ENCODE peak calls at places on chromosomes 6 and 20, in five cellular contexts. One of them, this sample, is unnamed. For H3K4me1 and H3K36me3, the result is how much of the 10 kb centered on the place peaks cover.

GRCh38 chr6:147285087-147285855 is 81.1 kb downstream of the STXBP5 start:
- DNase-seq in Peyer's patch: no peak
- DNase-seq in hepatocyte: peak
- DNase-seq in uterus: no peak
- DNase-seq in mammary epithelial cell: peak
- DNase-seq in this sample: peak

GRCh38 chr6:5786321-5787053 is 220.2 kb downstream of the NRN1 start:
- DNase-seq in Peyer's patch: no peak
- DNase-seq in hepatocyte: no peak
- DNase-seq in uterus: no peak
- DNase-seq in mammary epithelial cell: peak
- DNase-seq in this sample: no peak

GRCh38 chr20:47461120-47461685 is 40.5 kb upstream of the NCOA3 start:
- DNase-seq in Peyer's patch: no peak
- DNase-seq in hepatocyte: no peak
- DNase-seq in uterus: no peak
- DNase-seq in mammary epithelial cell: no peak
- DNase-seq in this sample: no peak

GRCh38 chr20:15032352-15032622 is 694.9 kb upstream of the FLRT3 start:
- DNase-seq in Peyer's patch: no peak
- DNase-seq in hepatocyte: no peak
- DNase-seq in uterus: no peak
- DNase-seq in mammary epithelial cell: no peak
- DNase-seq in this sample: no peak

GRCh38 chr6:5365430-5366195 is 104.3 kb downstream of the FARS2 start:
- DNase-seq in Peyer's patch: no peak
- DNase-seq in hepatocyte: no peak
- DNase-seq in uterus: no peak
- DNase-seq in mammary epithelial cell: no peak
- DNase-seq in this sample: no peak

GRCh38 chr6:52517502-52518278 is 59.2 kb downstream of the TRAM2 start:
- DNase-seq in Peyer's patch: peak
- DNase-seq in hepatocyte: peak
- DNase-seq in uterus: peak
- DNase-seq in mammary epithelial cell: peak
- DNase-seq in this sample: peak

GRCh38 chr6:37018152-37019064 is 13.0 kb downstream of the FGD2 start:
- DNase-seq in Peyer's patch: peak
- DNase-seq in hepatocyte: peak
- DNase-seq in uterus: peak
- DNase-seq in mammary epithelial cell: peak
- DNase-seq in this sample: peak

GRCh38 chr20:63692436-63693078 is 3.9 kb upstream of the TNFRSF6B start:
- DNase-seq in Peyer's patch: peak
- DNase-seq in hepatocyte: no peak
- DNase-seq in uterus: peak
- DNase-seq in mammary epithelial cell: no peak
- DNase-seq in this sample: peak

GRCh38 chr6:124792386-124792785 is 169.9 kb upstream of the RNF217 start:
- DNase-seq in Peyer's patch: no peak
- DNase-seq in hepatocyte: no peak
- DNase-seq in uterus: no peak
- DNase-seq in mammary epithelial cell: peak
- DNase-seq in this sample: no peak

GRCh38 chr6:7195330-7196018 is 87.7 kb downstream of the RREB1 start:
- DNase-seq in Peyer's patch: no peak
- DNase-seq in hepatocyte: no peak
- DNase-seq in uterus: no peak
- DNase-seq in mammary epithelial cell: no peak
- DNase-seq in this sample: no peak

GRCh38 chr6:37636112-37636511 is 61.6 kb downstream of the MDGA1 start:
- DNase-seq in Peyer's patch: no peak
- DNase-seq in hepatocyte: no peak
- DNase-seq in uterus: no peak
- DNase-seq in mammary epithelial cell: no peak
- DNase-seq in this sample: no peak

GRCh38 chr6:89298680-89299450 is 16.2 kb downstream of the GABRR2 start:
- DNase-seq in Peyer's patch: no peak
- DNase-seq in hepatocyte: peak
- DNase-seq in uterus: no peak
- DNase-seq in mammary epithelial cell: peak
- DNase-seq in this sample: peak

GRCh38 chr6:30541515-30542403 is 14.5 kb downstream of the GNL1 start:
- DNase-seq in Peyer's patch: peak
- DNase-seq in hepatocyte: peak
- DNase-seq in uterus: peak
- DNase-seq in mammary epithelial cell: peak
- DNase-seq in this sample: peak

GRCh38 chr6:42451146-42451594 is 556 bp downstream of the TRERF1 start:
- DNase-seq in Peyer's patch: peak
- DNase-seq in hepatocyte: no peak
- DNase-seq in uterus: no peak
- DNase-seq in mammary epithelial cell: no peak
- DNase-seq in this sample: peak

GRCh38 chr6:29806387-29806786 is 21.2 kb upstream of the HLA-G start:
- DNase-seq in Peyer's patch: no peak
- DNase-seq in hepatocyte: no peak
- DNase-seq in uterus: no peak
- DNase-seq in mammary epithelial cell: peak
- DNase-seq in this sample: no peak

GRCh38 chr20:37902504-37903313 is at the start of gene VSTM2L:
- DNase-seq in Peyer's patch: no peak
- DNase-seq in hepatocyte: peak
- DNase-seq in uterus: peak
- DNase-seq in mammary epithelial cell: peak
- DNase-seq in this sample: peak

GRCh38 chr20:52432740-52433139 is 241.2 kb upstream of the ZFP64 start:
- DNase-seq in Peyer's patch: no peak
- DNase-seq in hepatocyte: no peak
- DNase-seq in uterus: no peak
- DNase-seq in mammary epithelial cell: no peak
- DNase-seq in this sample: peak

GRCh38 chr6:53527249-53527765 is 17.6 kb downstream of the GCLC start:
- DNase-seq in Peyer's patch: no peak
- DNase-seq in hepatocyte: no peak
- DNase-seq in uterus: no peak
- DNase-seq in mammary epithelial cell: no peak
- DNase-seq in this sample: no peak

GRCh38 chr20:41631826-41632225 is 13.6 kb upstream of the CHD6 start:
- DNase-seq in Peyer's patch: no peak
- DNase-seq in hepatocyte: no peak
- DNase-seq in uterus: no peak
- DNase-seq in mammary epithelial cell: peak
- DNase-seq in this sample: peak

GRCh38 chr20:33131949-33132822 is 35.8 kb upstream of the BPIFA2 start:
- DNase-seq in Peyer's patch: no peak
- DNase-seq in hepatocyte: no peak
- DNase-seq in uterus: no peak
- DNase-seq in mammary epithelial cell: no peak
- DNase-seq in this sample: no peak

GRCh38 chr6:133136177-133136896 is 104.8 kb upstream of the EYA4 start:
- DNase-seq in Peyer's patch: no peak
- DNase-seq in hepatocyte: no peak
- DNase-seq in uterus: no peak
- DNase-seq in mammary epithelial cell: no peak
- DNase-seq in this sample: no peak

GRCh38 chr6:163935158-163935762 is 520.7 kb downstream of the QKI start:
- DNase-seq in Peyer's patch: no peak
- DNase-seq in hepatocyte: no peak
- DNase-seq in uterus: no peak
- DNase-seq in mammary epithelial cell: no peak
- DNase-seq in this sample: peak

GRCh38 chr6:132798820-132799538 is 542 bp upstream of the SLC18B1 start:
- DNase-seq in Peyer's patch: peak
- DNase-seq in hepatocyte: peak
- DNase-seq in uterus: peak
- DNase-seq in mammary epithelial cell: peak
- DNase-seq in this sample: peak

GRCh38 chr6:4575724-4576123 is 200.5 kb upstream of the CDYL start:
- DNase-seq in Peyer's patch: no peak
- DNase-seq in hepatocyte: no peak
- DNase-seq in uterus: no peak
- DNase-seq in mammary epithelial cell: no peak
- DNase-seq in this sample: no peak

GRCh38 chr20:17919149-17919548 is 49.4 kb downstream of the SNX5 start:
- DNase-seq in Peyer's patch: no peak
- DNase-seq in hepatocyte: no peak
- DNase-seq in uterus: no peak
- DNase-seq in mammary epithelial cell: no peak
- DNase-seq in this sample: no peak

GRCh38 chr6:44224154-44224977 is 971 bp downstream of the SLC29A1 start:
- DNase-seq in Peyer's patch: no peak
- DNase-seq in hepatocyte: no peak
- DNase-seq in uterus: no peak
- DNase-seq in mammary epithelial cell: peak
- DNase-seq in this sample: peak

GRCh38 chr20:14055127-14055742 is 59.9 kb downstream of the MACROD2 start:
- DNase-seq in Peyer's patch: no peak
- DNase-seq in hepatocyte: peak
- DNase-seq in uterus: no peak
- DNase-seq in mammary epithelial cell: peak
- DNase-seq in this sample: peak

GRCh38 chr6:33853736-33854135 is 49.9 kb upstream of the MLN start:
- DNase-seq in Peyer's patch: no peak
- DNase-seq in hepatocyte: no peak
- DNase-seq in uterus: no peak
- DNase-seq in mammary epithelial cell: no peak
- DNase-seq in this sample: no peak

GRCh38 chr6:18464176-18464575 is 77.0 kb downstream of the RNF144B start:
- DNase-seq in Peyer's patch: no peak
- DNase-seq in hepatocyte: no peak
- DNase-seq in uterus: no peak
- DNase-seq in mammary epithelial cell: no peak
- DNase-seq in this sample: no peak

GRCh38 chr20:17635846-17636245 is 46.2 kb downstream of the RRBP1 start:
- DNase-seq in Peyer's patch: no peak
- DNase-seq in hepatocyte: no peak
- DNase-seq in uterus: peak
- DNase-seq in mammary epithelial cell: no peak
- DNase-seq in this sample: no peak

GRCh38 chr6:132725471-132725870 is 11.6 kb upstream of the VNN1 start:
- DNase-seq in Peyer's patch: no peak
- DNase-seq in hepatocyte: no peak
- DNase-seq in uterus: no peak
- DNase-seq in mammary epithelial cell: no peak
- DNase-seq in this sample: no peak

GRCh38 chr6:73927421-73927820 is 231.4 kb downstream of the CD109 start:
- DNase-seq in Peyer's patch: no peak
- DNase-seq in hepatocyte: no peak
- DNase-seq in uterus: no peak
- DNase-seq in mammary epithelial cell: no peak
- DNase-seq in this sample: no peak

DNA sequence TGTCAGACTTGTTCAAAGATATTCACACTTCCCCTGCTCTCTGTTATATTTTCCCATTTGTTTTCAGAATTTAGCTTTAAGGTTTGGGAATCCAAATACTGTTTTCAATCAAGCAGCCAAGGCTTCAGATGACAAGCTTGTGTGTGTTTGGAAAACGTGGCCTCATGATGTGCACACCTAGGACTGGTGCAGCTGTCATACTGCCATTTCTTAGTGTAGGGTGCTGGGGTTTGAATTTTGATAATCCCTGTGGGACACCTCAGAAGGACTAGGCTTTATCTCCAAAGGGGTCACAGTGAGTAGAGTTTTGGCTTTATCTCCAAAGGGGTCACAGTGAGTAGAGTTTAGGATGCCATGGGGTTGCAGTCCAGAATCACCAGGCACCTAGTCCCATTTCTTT is 65.3 kb upstream of the JAG1 start:
- DNase-seq in Peyer's patch: no peak
- DNase-seq in hepatocyte: no peak
- DNase-seq in uterus: no peak
- DNase-seq in mammary epithelial cell: no peak
- DNase-seq in this sample: no peak
- H3K4me3 ChIP-seq in Peyer's patch: no peak
- H3K4me3 ChIP-seq in hepatocyte: no peak
- H3K4me3 ChIP-seq in uterus: no peak
- H3K4me3 ChIP-seq in mammary epithelial cell: peak
- H3K4me3 ChIP-seq in this sample: peak

DNA sequence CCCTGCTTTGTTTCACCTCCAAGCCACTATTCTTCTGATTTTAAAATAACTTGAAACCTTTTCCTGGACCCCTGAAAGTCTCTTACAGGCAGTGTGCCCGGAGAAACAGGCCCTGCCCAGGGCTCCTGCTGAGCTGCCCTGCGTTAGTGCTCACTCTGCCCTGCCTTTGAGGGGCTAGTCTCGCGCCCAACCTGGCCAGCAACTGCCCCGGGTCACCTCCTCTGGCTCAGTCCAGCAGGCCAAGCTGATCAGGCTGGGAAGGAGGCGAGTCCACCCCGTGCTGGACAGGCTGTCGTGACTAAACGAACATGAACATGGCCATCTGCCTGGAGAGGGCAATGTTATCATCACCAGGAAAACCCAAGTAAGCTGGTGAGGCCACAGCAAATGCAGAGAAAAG is 245.4 kb downstream of the ANKRD60 start:
- DNase-seq in Peyer's patch: no peak
- DNase-seq in hepatocyte: no peak
- DNase-seq in uterus: no peak
- DNase-seq in mammary epithelial cell: no peak
- DNase-seq in this sample: no peak
- H3K4me1 ChIP-seq in Peyer's patch: under half
- H3K4me1 ChIP-seq in hepatocyte: under half
- H3K4me1 ChIP-seq in uterus: under half
- H3K4me1 ChIP-seq in mammary epithelial cell: under half
- H3K4me1 ChIP-seq in this sample: under half

DNA sequence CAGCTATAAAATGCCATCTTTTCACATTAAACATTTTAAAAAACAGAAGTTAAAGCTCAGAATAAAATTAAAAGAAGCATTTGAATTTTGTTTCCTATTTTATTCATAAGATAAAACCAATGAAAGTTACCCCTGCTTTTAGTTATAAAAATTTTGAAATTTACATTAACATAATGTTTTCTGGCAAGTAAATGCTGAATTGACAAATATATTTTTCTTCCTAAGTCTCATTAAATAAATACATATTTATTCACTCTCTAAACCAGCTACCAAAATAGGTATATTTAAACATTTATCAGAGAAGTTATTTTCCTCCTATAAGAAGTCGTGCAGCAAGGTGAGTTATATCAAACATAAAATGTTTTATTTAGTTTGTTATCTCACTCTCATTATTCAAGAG is 213.6 kb downstream of the TRDN start:
- DNase-seq in Peyer's patch: no peak
- DNase-seq in hepatocyte: no peak
- DNase-seq in uterus: no peak
- DNase-seq in mammary epithelial cell: no peak
- DNase-seq in this sample: no peak
- H3K36me3 ChIP-seq in Peyer's patch: under half
- H3K36me3 ChIP-seq in hepatocyte: under half
- H3K36me3 ChIP-seq in uterus: under half
- H3K36me3 ChIP-seq in mammary epithelial cell: under half
- H3K36me3 ChIP-seq in this sample: under half

DNA sequence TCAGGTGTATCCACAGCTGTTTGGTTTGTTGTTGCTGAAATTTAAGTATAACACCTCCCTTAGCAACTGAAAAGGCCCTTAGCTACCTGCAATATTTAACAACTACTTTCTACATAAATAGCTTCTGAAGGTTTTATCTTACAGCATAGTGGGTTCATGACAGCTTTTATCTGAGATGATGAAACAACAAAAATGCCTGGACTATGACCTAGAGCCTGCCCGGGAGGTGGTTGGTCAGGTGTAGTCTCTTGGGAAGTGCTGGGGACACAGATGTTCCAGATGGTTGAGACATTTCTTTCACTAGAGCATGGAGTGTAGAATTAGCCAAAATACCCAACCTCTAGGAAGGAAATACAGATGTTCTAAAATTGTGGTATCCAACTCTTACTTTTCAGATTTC is 705.4 kb downstream of the MAFB start:
- DNase-seq in Peyer's patch: no peak
- DNase-seq in hepatocyte: peak
- DNase-seq in uterus: no peak
- DNase-seq in mammary epithelial cell: no peak
- DNase-seq in this sample: no peak
- H3K4me3 ChIP-seq in Peyer's patch: no peak
- H3K4me3 ChIP-seq in hepatocyte: no peak
- H3K4me3 ChIP-seq in uterus: no peak
- H3K4me3 ChIP-seq in mammary epithelial cell: no peak
- H3K4me3 ChIP-seq in this sample: no peak